ENCODE peak calls at places on chromosomes 11 and 22, in ten cellular contexts. K, L, D, F, Y, Q, N, J, S and B are unnamed samples.

GRCh38 chr11:19803506-19803998 is 90.9 kb downstream of the NAV2 start:
- DNase-seq in S (no peak), Y (no peak), K (no peak), D (no peak), Q (no peak), L (no peak), J (no peak), N (no peak), F (no peak), B (no peak)

GRCh38 chr11:115161876-115162275 is 342.3 kb downstream of the CADM1 start:
- DNase-seq in N (no peak), K (no peak), J (no peak), Q (no peak), L (no peak), S (no peak), Y (no peak), F (no peak), D (no peak), B (no peak)

GRCh38 chr22:37416806-37417205 is 10.5 kb downstream of the ELFN2 start:
- DNase-seq in L (no peak), D (peak), Y (no peak), F (no peak), J (peak), K (no peak), N (no peak), S (no peak), Q (no peak), B (peak)

GRCh38 chr22:38383417-38383816 is 66.2 kb upstream of the CSNK1E start:
- DNase-seq in Q (no peak), L (no peak), J (no peak), D (no peak), S (no peak), K (no peak), Y (no peak), N (no peak), F (no peak), B (no peak)

GRCh38 chr22:49292909-49293308 is 534.8 kb downstream of the BRD1 start:
- DNase-seq in S (no peak), F (no peak), Y (no peak), L (no peak), N (no peak), J (no peak), D (no peak), K (no peak), Q (peak), B (no peak)

GRCh38 chr11:92259861-92260260 is 35.2 kb downstream of the FAT3 start:
- DNase-seq in L (no peak), D (peak), N (no peak), K (no peak), Y (no peak), S (no peak), J (no peak), F (no peak), Q (no peak), B (no peak)

GRCh38 chr11:61645179-61645868 is 34.9 kb upstream of the DAGLA start:
- DNase-seq in N (no peak), L (no peak), Q (no peak), F (no peak), D (peak), Y (no peak), K (peak), J (peak), S (no peak), B (no peak)

GRCh38 chr11:2996976-2997375 is 4.8 kb upstream of the NAP1L4 start:
- DNase-seq in K (no peak), F (no peak), N (no peak), J (no peak), L (no peak), D (no peak), S (no peak), Q (no peak), Y (no peak), B (no peak)

GRCh38 chr11:78643676-78644056 is 69.0 kb upstream of the NARS2 start:
- DNase-seq in S (no peak), N (no peak), K (no peak), F (no peak), L (no peak), J (no peak), Q (no peak), D (no peak), Y (no peak), B (no peak)

GRCh38 chr22:50673231-50674126 is 856 bp downstream of the SHANK3 start:
- DNase-seq in Q (no peak), Y (no peak), J (no peak), N (peak), D (no peak), S (no peak), K (no peak), L (no peak), F (peak), B (no peak)

GRCh38 chr11:116373545-116373944 is 399.2 kb downstream of the BUD13 start:
- DNase-seq in Y (no peak), N (no peak), K (no peak), L (peak), J (no peak), D (no peak), F (no peak), Q (no peak), S (no peak), B (no peak)

GRCh38 chr11:84316866-84317560 is 1030.8 kb upstream of the CCDC90B start:
- DNase-seq in N (no peak), Q (no peak), F (no peak), Y (peak), J (no peak), K (no peak), D (no peak), S (peak), L (peak), B (no peak)

GRCh38 chr11:90171359-90171758 is 36.9 kb downstream of the NAALAD2 start:
- DNase-seq in J (no peak), N (no peak), K (no peak), D (no peak), F (no peak), Q (no peak), L (no peak), S (no peak), Y (no peak), B (no peak)

GRCh38 chr11:73710964-73711363 is 49.9 kb downstream of the RAB6A start:
- DNase-seq in D (no peak), Y (no peak), S (no peak), K (no peak), F (no peak), J (no peak), N (no peak), L (no peak), Q (no peak), B (no peak)

GRCh38 chr11:61702701-61703312 is 22.6 kb downstream of the DAGLA start:
- DNase-seq in N (no peak), L (no peak), S (no peak), D (no peak), J (peak), Q (no peak), Y (no peak), F (no peak), K (no peak), B (peak)

GRCh38 chr11:113991170-113991569 is 16.3 kb downstream of the HTR3A start:
- DNase-seq in F (peak), K (peak), Q (peak), J (peak), S (no peak), Y (peak), L (peak), D (peak), N (no peak), B (no peak)

GRCh38 chr11:108392364-108392763 is 75.0 kb downstream of the C11orf65 start:
- DNase-seq in F (no peak), S (no peak), D (no peak), Q (no peak), K (no peak), L (no peak), Y (no peak), J (no peak), N (no peak), B (no peak)

GRCh38 chr11:26550022-26550421 is 22.0 kb downstream of the MUC15 start:
- DNase-seq in K (no peak), Y (no peak), J (no peak), Q (no peak), F (no peak), S (no peak), L (no peak), D (no peak), N (no peak), B (no peak)

GRCh38 chr22:37831472-37831871 is 8.3 kb downstream of the GALR3 start:
- DNase-seq in J (no peak), S (no peak), K (no peak), F (no peak), Y (no peak), L (no peak), Q (no peak), D (no peak), N (no peak), B (no peak)

GRCh38 chr22:25013634-25014033 is 61.1 kb downstream of the KIAA1671 start:
- DNase-seq in Q (no peak), N (no peak), L (no peak), D (no peak), Y (no peak), S (no peak), K (peak), J (no peak), F (no peak), B (no peak)

GRCh38 chr11:35944503-35945136 is 758 bp downstream of the LDLRAD3 start:
- DNase-seq in Q (no peak), K (no peak), S (peak), F (no peak), Y (peak), J (no peak), D (peak), L (no peak), N (no peak), B (no peak)

GRCh38 chr11:57425565-57426438 is 1.1 kb downstream of the SLC43A3 start:
- DNase-seq in K (peak), D (no peak), Q (no peak), J (peak), Y (no peak), L (no peak), S (peak), N (no peak), F (no peak), B (no peak)

GRCh38 chr11:8288166-8288772 is 24.6 kb upstream of the LMO1 start:
- DNase-seq in D (no peak), Q (peak), K (no peak), N (no peak), Y (no peak), L (no peak), S (no peak), J (no peak), F (no peak), B (no peak)

GRCh38 chr11:76456571-76456970 is 11.8 kb downstream of the EMSY start:
- DNase-seq in L (no peak), F (no peak), D (no peak), J (no peak), S (no peak), Q (no peak), K (no peak), N (no peak), Y (no peak), B (no peak)

GRCh38 chr11:85961930-85962363 is 106.8 kb downstream of the CCDC83 start:
- DNase-seq in J (no peak), D (no peak), F (no peak), K (no peak), Y (peak), Q (no peak), S (no peak), N (no peak), L (peak), B (no peak)

GRCh38 chr22:17570851-17571631 is 7.7 kb downstream of the SLC25A18 start:
- DNase-seq in F (no peak), J (no peak), Q (no peak), N (no peak), L (peak), S (peak), K (peak), Y (peak), D (peak), B (no peak)

GRCh38 chr11:107562647-107563208 is 2.8 kb downstream of the ALKBH8 start:
- DNase-seq in Q (no peak), F (no peak), J (peak), S (peak), N (no peak), L (peak), Y (peak), K (no peak), D (no peak), B (no peak)

GRCh38 chr11:109512680-109513079 is 90.7 kb downstream of the C11orf87 start:
- DNase-seq in L (no peak), F (no peak), K (no peak), Q (no peak), J (peak), S (peak), D (no peak), Y (no peak), N (no peak), B (no peak)

GRCh38 chr22:39569066-39569465 is 1.5 kb upstream of the CACNA1I start:
- DNase-seq in S (no peak), Y (no peak), N (no peak), Q (no peak), J (no peak), F (no peak), K (no peak), D (no peak), L (no peak), B (no peak)

GRCh38 chr11:1867381-1867780 is 14.5 kb downstream of the LSP1 start:
- DNase-seq in Y (no peak), N (no peak), K (peak), F (no peak), J (no peak), S (no peak), D (no peak), L (no peak), Q (no peak), B (no peak)

GRCh38 chr22:29631725-29632124 is 28.3 kb downstream of the NF2 start:
- DNase-seq in N (no peak), D (no peak), L (no peak), S (no peak), Y (no peak), F (no peak), K (no peak), J (no peak), Q (no peak), B (no peak)
- TF ChIP-seq CTCF in N (no peak), D (no peak), L (no peak), S (no peak), Y (no peak), F (no peak), K (no peak), J (no peak), Q (no peak), B (no peak)

DNA sequence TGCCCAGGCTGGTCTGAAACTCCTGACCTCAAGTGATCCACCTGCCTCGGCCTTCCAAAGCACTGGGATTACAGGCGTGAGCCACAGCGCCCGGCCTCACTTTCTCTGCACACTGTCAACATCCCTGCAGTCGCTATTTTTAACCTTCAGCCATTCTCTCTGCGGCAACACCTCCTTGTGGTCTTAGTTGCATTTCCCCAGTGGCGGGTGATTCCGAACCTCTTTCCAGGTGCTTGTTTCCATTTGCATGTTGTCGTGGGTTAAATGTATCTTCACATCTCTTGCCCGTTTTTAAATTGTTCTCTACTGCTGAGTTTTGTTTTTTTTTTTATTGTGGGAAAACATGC is 2.2 kb upstream of the SCT start:
- DNase-seq in F (no peak), Y (no peak), K (no peak), D (peak), S (no peak), L (no peak), J (no peak), N (peak), Q (no peak), B (no peak)
- TF ChIP-seq CTCF in F (no peak), Y (no peak), K (peak), D (no peak), S (no peak), L (peak), J (no peak), N (no peak), Q (peak), B (no peak)

GRCh38 chr22:45208993-45209838 is 31.5 kb downstream of the KIAA0930 start:
- DNase-seq in J (peak), K (no peak), S (peak), Q (peak), Y (peak), D (no peak), F (peak), N (peak), L (peak), B (peak)
- TF ChIP-seq CTCF in J (peak), K (peak), S (peak), Q (peak), Y (peak), D (peak), F (peak), N (peak), L (peak), B (peak)

GRCh38 chr11:134685981-134686380 is 273.9 kb upstream of the B3GAT1 start:
- DNase-seq in L (no peak), Y (no peak), N (no peak), Q (no peak), J (no peak), F (no peak), S (no peak), K (no peak), D (no peak), B (no peak)
- TF ChIP-seq CTCF in L (no peak), Y (no peak), N (no peak), Q (no peak), J (no peak), F (no peak), S (no peak), K (no peak), D (no peak), B (no peak)

GRCh38 chr11:75214411-75214821 is 26.2 kb upstream of the TPBGL start:
- DNase-seq in Q (peak), D (peak), Y (peak), N (peak), J (peak), F (peak), L (peak), S (peak), K (peak), B (peak)
- TF ChIP-seq CTCF in Q (peak), D (peak), Y (peak), N (no peak), J (peak), F (peak), L (peak), S (peak), K (peak), B (no peak)

DNA sequence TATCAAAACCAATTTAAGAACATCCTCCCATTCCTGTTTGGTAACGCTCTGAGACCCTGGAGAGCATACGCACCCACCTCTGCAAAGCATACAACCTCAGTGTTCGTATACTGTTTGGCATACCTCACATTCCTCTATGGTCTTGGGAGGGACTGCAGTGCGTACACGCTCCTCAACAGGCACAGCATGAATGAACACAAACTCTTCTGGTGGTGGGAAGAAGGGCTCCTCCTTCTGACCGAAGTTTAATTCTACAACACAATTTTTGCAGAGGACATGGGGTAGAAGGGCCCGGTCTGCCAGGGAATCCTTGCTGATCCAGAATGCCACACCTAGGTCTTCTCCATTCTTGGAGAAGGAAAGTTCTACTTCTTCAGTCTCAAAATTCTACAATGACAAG is 5.3 kb downstream of the HNRNPUL2 start:
- DNase-seq in J (peak), K (no peak), Q (no peak), D (peak), Y (no peak), N (no peak), S (peak), F (no peak), L (peak), B (no peak)
- TF ChIP-seq CTCF in J (peak), K (no peak), Q (peak), D (no peak), Y (peak), N (no peak), S (peak), F (no peak), L (peak), B (no peak)

DNA sequence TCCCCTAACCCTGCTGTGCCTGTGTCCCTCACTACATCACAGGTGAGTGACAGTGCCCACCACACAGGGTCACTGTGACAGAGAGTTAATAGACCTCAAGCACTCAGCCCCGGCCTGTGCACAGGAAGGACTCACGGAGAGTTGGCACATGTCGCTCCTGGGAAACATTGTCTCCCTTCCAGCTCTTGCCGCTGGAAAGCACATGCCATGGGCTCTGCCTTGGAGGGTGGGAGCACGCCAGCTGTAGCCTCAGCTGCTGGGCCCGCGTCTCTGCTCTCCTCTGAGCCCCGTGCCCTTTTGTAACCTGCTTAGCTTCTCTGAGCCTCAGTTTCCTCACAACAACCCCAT is 737 bp downstream of the RHOD start:
- DNase-seq in D (no peak), F (no peak), J (no peak), S (no peak), Q (no peak), L (no peak), K (no peak), Y (no peak), N (no peak), B (no peak)
- TF ChIP-seq CTCF in D (no peak), F (no peak), J (no peak), S (no peak), Q (no peak), L (no peak), K (no peak), Y (no peak), N (no peak), B (no peak)